ENCODE peak calls at places on chromosomes 2 and 18, in nine cellular contexts. Q, J, M, R, X, P, I, U and V are unnamed samples.

GRCh38 chr18:74456409-74457042 is 582 bp downstream of the DIPK1C start:
- DNase-seq in Q (no peak), J (no peak), M (no peak), R (no peak), X (no peak), P (no peak), I (no peak), U (no peak), V (peak)

GRCh38 chr2:8543412-8544167 is 138.3 kb upstream of the ID2 start:
- DNase-seq in Q (no peak), J (peak), M (peak), R (peak), X (no peak), P (peak), I (no peak), U (peak), V (peak)

GRCh38 chr2:98483257-98483861 is 38.7 kb downstream of the INPP4A start:
- DNase-seq in Q (peak), J (no peak), M (peak), R (no peak), X (no peak), P (peak), I (no peak), U (no peak), V (no peak)

GRCh38 chr18:23650963-23651927 is 11.5 kb downstream of the ANKRD29 start:
- DNase-seq in Q (peak), J (no peak), M (no peak), R (no peak), X (no peak), P (no peak), I (no peak), U (peak), V (no peak)

GRCh38 chr2:99816908-99817307 is 325.5 kb downstream of the AFF3 start:
- DNase-seq in Q (no peak), J (peak), M (no peak), R (no peak), X (no peak), P (no peak), I (no peak), U (no peak), V (no peak)

GRCh38 chr2:43068053-43068471 is 158.3 kb downstream of the ZFP36L2 start:
- DNase-seq in Q (no peak), J (no peak), M (no peak), R (no peak), X (no peak), P (no peak), I (peak), U (no peak), V (peak)

GRCh38 chr2:693606-694005 is 16.4 kb upstream of the TMEM18 start:
- DNase-seq in Q (no peak), J (no peak), M (no peak), R (no peak), X (no peak), P (no peak), I (no peak), U (no peak), V (no peak)

GRCh38 chr2:134408386-134408785 is 154.5 kb downstream of the MGAT5 start:
- DNase-seq in Q (no peak), J (no peak), M (peak), R (no peak), X (no peak), P (no peak), I (no peak), U (no peak), V (no peak)

GRCh38 chr2:209741953-209742352 is 29.7 kb upstream of the UNC80 start:
- DNase-seq in Q (no peak), J (no peak), M (no peak), R (no peak), X (no peak), P (no peak), I (no peak), U (no peak), V (no peak)

GRCh38 chr2:217710218-217710565 is 292.6 kb downstream of the TNS1 start:
- DNase-seq in Q (peak), J (peak), M (no peak), R (no peak), X (no peak), P (no peak), I (no peak), U (no peak), V (no peak)

GRCh38 chr2:8794923-8795825 is 42.2 kb downstream of the KIDINS220 start:
- DNase-seq in Q (no peak), J (no peak), M (no peak), R (no peak), X (no peak), P (no peak), I (no peak), U (peak), V (no peak)

GRCh38 chr2:238433941-238434845 is 7.5 kb downstream of the ASB1 start:
- DNase-seq in Q (no peak), J (no peak), M (no peak), R (no peak), X (no peak), P (no peak), I (no peak), U (peak), V (no peak)

GRCh38 chr2:120622886-120623753 is 112.5 kb upstream of the GLI2 start:
- DNase-seq in Q (no peak), J (no peak), M (no peak), R (no peak), X (no peak), P (no peak), I (no peak), U (no peak), V (no peak)

GRCh38 chr2:182447843-182448242 is 21.0 kb upstream of the PDE1A start:
- DNase-seq in Q (no peak), J (no peak), M (no peak), R (no peak), X (no peak), P (no peak), I (no peak), U (peak), V (no peak)

GRCh38 chr2:71620851-71621251 is 167.5 kb downstream of the DYSF start:
- DNase-seq in Q (no peak), J (peak), M (no peak), R (no peak), X (no peak), P (no peak), I (no peak), U (no peak), V (no peak)

GRCh38 chr18:23631746-23632145 is 31.0 kb downstream of the ANKRD29 start:
- DNase-seq in Q (no peak), J (no peak), M (no peak), R (no peak), X (no peak), P (no peak), I (no peak), U (no peak), V (no peak)

GRCh38 chr2:96668771-96669170 is 26.2 kb downstream of the FER1L5 start:
- DNase-seq in Q (no peak), J (no peak), M (no peak), R (no peak), X (no peak), P (no peak), I (no peak), U (no peak), V (no peak)

GRCh38 chr2:201643216-201643651 is at the start of gene TMEM237:
- DNase-seq in Q (peak), J (peak), M (peak), R (peak), X (peak), P (peak), I (peak), U (peak), V (peak)

GRCh38 chr2:120503793-120504571 is 158.0 kb downstream of the INHBB start:
- DNase-seq in Q (peak), J (no peak), M (no peak), R (no peak), X (no peak), P (no peak), I (no peak), U (peak), V (no peak)

GRCh38 chr2:165778187-165778556 is 15.9 kb downstream of the GALNT3 start:
- DNase-seq in Q (no peak), J (no peak), M (no peak), R (no peak), X (no peak), P (no peak), I (no peak), U (no peak), V (no peak)

GRCh38 chr2:86039963-86040655 is 65.6 kb downstream of the POLR1A start:
- DNase-seq in Q (no peak), J (no peak), M (no peak), R (no peak), X (no peak), P (no peak), I (peak), U (no peak), V (peak)

GRCh38 chr2:67755511-67755910 is 307.3 kb downstream of the C1D start:
- DNase-seq in Q (no peak), J (no peak), M (no peak), R (no peak), X (no peak), P (no peak), I (no peak), U (no peak), V (no peak)

DNA sequence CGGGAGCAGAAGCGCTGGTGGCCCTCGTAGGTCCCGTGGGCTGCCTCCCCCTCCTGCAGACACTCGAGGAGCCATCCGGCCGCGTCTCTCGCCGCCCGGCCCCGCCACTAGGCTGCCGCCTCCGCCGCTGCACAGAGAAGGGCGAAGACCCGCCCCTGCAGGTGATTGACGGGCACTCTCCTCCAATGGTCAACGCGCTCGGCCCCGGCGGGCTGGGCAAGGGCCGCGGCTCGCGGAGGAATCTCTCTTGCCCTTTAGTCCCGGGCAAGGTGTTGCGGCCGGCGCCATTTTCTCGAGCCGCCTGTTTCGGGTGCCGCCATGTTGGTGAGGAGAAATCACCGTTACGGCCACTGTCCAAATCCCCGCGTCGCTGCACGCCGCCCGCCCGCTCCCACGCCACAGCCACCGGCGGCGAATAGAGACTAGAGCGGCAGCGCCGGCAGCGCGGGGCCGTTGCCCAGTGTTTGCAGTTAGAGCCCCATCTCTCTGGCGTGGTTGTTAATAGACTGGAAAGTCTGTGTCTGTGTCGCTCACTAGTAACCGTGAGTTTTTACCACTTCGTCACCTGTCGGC is at the start of gene ZC3H6:
- DNase-seq in Q (peak), J (peak), M (peak), R (peak), X (peak), P (peak), I (peak), U (peak), V (peak)
- TF ChIP-seq CTCF in Q (no peak), J (no peak), M (no peak), R (no peak), X (no peak), P (no peak), I (peak), U (peak), V (peak)

GRCh38 chr2:125652260-125652659 is 1003.7 kb upstream of the GYPC start:
- DNase-seq in Q (no peak), J (no peak), M (no peak), R (no peak), X (no peak), P (no peak), I (no peak), U (no peak), V (no peak)

GRCh38 chr2:125658583-125658982 is 997.4 kb upstream of the GYPC start:
- DNase-seq in Q (no peak), J (no peak), M (no peak), R (no peak), X (no peak), P (no peak), I (no peak), U (no peak), V (no peak)

GRCh38 chr2:125654226-125654625 is 1001.7 kb upstream of the GYPC start:
- DNase-seq in Q (no peak), J (no peak), M (no peak), R (no peak), X (no peak), P (no peak), I (no peak), U (no peak), V (no peak)

GRCh38 chr2:125656190-125656589 is 999.8 kb upstream of the GYPC start:
- DNase-seq in Q (no peak), J (no peak), M (no peak), R (no peak), X (no peak), P (no peak), I (no peak), U (no peak), V (no peak)
- TF ChIP-seq CTCF in Q (peak), J (no peak), M (peak), R (no peak), X (no peak), P (no peak), I (no peak), U (no peak), V (no peak)

GRCh38 chr2:6917071-6917760 is at the start of gene RNF144A:
- DNase-seq in Q (peak), J (no peak), M (peak), R (peak), X (peak), P (peak), I (peak), U (peak), V (no peak)
- TF ChIP-seq CTCF in Q (peak), J (no peak), M (peak), R (peak), X (peak), P (peak), I (peak), U (no peak), V (no peak)

GRCh38 chr2:88211005-88211808 is 41.1 kb downstream of the THNSL2 start:
- DNase-seq in Q (no peak), J (no peak), M (no peak), R (no peak), X (no peak), P (no peak), I (no peak), U (no peak), V (no peak)

GRCh38 chr2:88211809-88212154 is 41.6 kb downstream of the THNSL2 start:
- DNase-seq in Q (no peak), J (no peak), M (no peak), R (no peak), X (no peak), P (no peak), I (no peak), U (no peak), V (no peak)

GRCh38 chr2:88210132-88211004 is 40.2 kb downstream of the THNSL2 start:
- DNase-seq in Q (no peak), J (no peak), M (no peak), R (no peak), X (no peak), P (no peak), I (no peak), U (no peak), V (no peak)

GRCh38 chr2:88214631-88215030 is 44.5 kb downstream of the THNSL2 start:
- DNase-seq in Q (no peak), J (no peak), M (no peak), R (no peak), X (no peak), P (no peak), I (no peak), U (no peak), V (no peak)

GRCh38 chr2:88212251-88212790 is 42.2 kb downstream of the THNSL2 start:
- DNase-seq in Q (no peak), J (no peak), M (peak), R (no peak), X (peak), P (no peak), I (no peak), U (peak), V (no peak)
- TF ChIP-seq CTCF in Q (peak), J (no peak), M (peak), R (no peak), X (peak), P (no peak), I (no peak), U (peak), V (peak)